ENCODE peak calls at places on chromosomes 12 and 14, in ten cellular contexts. One of them, this sample, is unnamed. For H3K4me1 and H3K36me3, the result is how much of the 10 kb centered on the place peaks cover.

GRCh38 chr12:67394600-67394999 is 125.4 kb downstream of the CAND1 start:
- DNase-seq in colonic mucosa: no peak
- DNase-seq in Peyer's patch: no peak
- DNase-seq in mammary epithelial cell: peak
- DNase-seq in ovary: peak
- DNase-seq in tibial artery: peak
- DNase-seq in psoas muscle: peak
- DNase-seq in fibroblast of lung: peak
- DNase-seq in esophagus squamous epithelium: no peak
- DNase-seq in left ventricle myocardium inferior: peak
- DNase-seq in this sample: no peak

GRCh38 chr12:31590730-31591307 is at the start of gene DENND5B:
- DNase-seq in tibial artery: peak
- DNase-seq in fibroblast of lung: peak
- DNase-seq in Peyer's patch: peak
- DNase-seq in psoas muscle: peak
- DNase-seq in mammary epithelial cell: peak
- DNase-seq in left ventricle myocardium inferior: peak
- DNase-seq in esophagus squamous epithelium: no peak
- DNase-seq in ovary: peak
- DNase-seq in colonic mucosa: peak
- DNase-seq in this sample: peak

GRCh38 chr12:1594045-1594294 is 411 bp downstream of the FBXL14 start:
- DNase-seq in left ventricle myocardium inferior: peak
- DNase-seq in colonic mucosa: peak
- DNase-seq in Peyer's patch: peak
- DNase-seq in esophagus squamous epithelium: no peak
- DNase-seq in psoas muscle: peak
- DNase-seq in mammary epithelial cell: peak
- DNase-seq in tibial artery: no peak
- DNase-seq in fibroblast of lung: no peak
- DNase-seq in ovary: peak
- DNase-seq in this sample: no peak

GRCh38 chr14:104895207-104895785 is 29.4 kb upstream of the PLD4 start:
- DNase-seq in tibial artery: no peak
- DNase-seq in fibroblast of lung: no peak
- DNase-seq in left ventricle myocardium inferior: peak
- DNase-seq in psoas muscle: peak
- DNase-seq in ovary: peak
- DNase-seq in esophagus squamous epithelium: no peak
- DNase-seq in colonic mucosa: no peak
- DNase-seq in mammary epithelial cell: no peak
- DNase-seq in Peyer's patch: no peak
- DNase-seq in this sample: no peak

GRCh38 chr14:92956961-92957360 is 34.0 kb downstream of the CHGA start:
- DNase-seq in tibial artery: no peak
- DNase-seq in ovary: no peak
- DNase-seq in psoas muscle: no peak
- DNase-seq in esophagus squamous epithelium: no peak
- DNase-seq in mammary epithelial cell: no peak
- DNase-seq in fibroblast of lung: no peak
- DNase-seq in colonic mucosa: no peak
- DNase-seq in left ventricle myocardium inferior: no peak
- DNase-seq in Peyer's patch: no peak
- DNase-seq in this sample: no peak

GRCh38 chr12:102043928-102044327 is 17.9 kb downstream of the WASHC3 start:
- DNase-seq in colonic mucosa: no peak
- DNase-seq in mammary epithelial cell: no peak
- DNase-seq in Peyer's patch: no peak
- DNase-seq in ovary: no peak
- DNase-seq in psoas muscle: no peak
- DNase-seq in esophagus squamous epithelium: no peak
- DNase-seq in fibroblast of lung: no peak
- DNase-seq in tibial artery: no peak
- DNase-seq in left ventricle myocardium inferior: no peak
- DNase-seq in this sample: no peak

GRCh38 chr14:57732886-57733285 is 133.0 kb downstream of the SLC35F4 start:
- DNase-seq in fibroblast of lung: peak
- DNase-seq in left ventricle myocardium inferior: no peak
- DNase-seq in Peyer's patch: no peak
- DNase-seq in tibial artery: no peak
- DNase-seq in colonic mucosa: peak
- DNase-seq in mammary epithelial cell: no peak
- DNase-seq in psoas muscle: no peak
- DNase-seq in esophagus squamous epithelium: no peak
- DNase-seq in ovary: no peak
- DNase-seq in this sample: no peak

GRCh38 chr12:124478985-124479645 is 88.3 kb downstream of the NCOR2 start:
- DNase-seq in tibial artery: no peak
- DNase-seq in Peyer's patch: no peak
- DNase-seq in esophagus squamous epithelium: no peak
- DNase-seq in colonic mucosa: no peak
- DNase-seq in psoas muscle: peak
- DNase-seq in mammary epithelial cell: no peak
- DNase-seq in fibroblast of lung: no peak
- DNase-seq in ovary: no peak
- DNase-seq in left ventricle myocardium inferior: no peak
- DNase-seq in this sample: no peak

GRCh38 chr14:68306934-68307758 is 485.7 kb downstream of the ZFP36L1 start:
- DNase-seq in mammary epithelial cell: no peak
- DNase-seq in Peyer's patch: peak
- DNase-seq in esophagus squamous epithelium: no peak
- DNase-seq in colonic mucosa: peak
- DNase-seq in left ventricle myocardium inferior: no peak
- DNase-seq in tibial artery: no peak
- DNase-seq in fibroblast of lung: peak
- DNase-seq in ovary: no peak
- DNase-seq in psoas muscle: no peak
- DNase-seq in this sample: no peak

GRCh38 chr12:25829192-25829591 is 129.3 kb upstream of the RASSF8 start:
- DNase-seq in left ventricle myocardium inferior: no peak
- DNase-seq in Peyer's patch: no peak
- DNase-seq in esophagus squamous epithelium: no peak
- DNase-seq in fibroblast of lung: peak
- DNase-seq in ovary: no peak
- DNase-seq in mammary epithelial cell: peak
- DNase-seq in psoas muscle: no peak
- DNase-seq in colonic mucosa: no peak
- DNase-seq in tibial artery: peak
- DNase-seq in this sample: no peak

GRCh38 chr14:30849354-30849753 is 25.0 kb upstream of the COCH start:
- DNase-seq in colonic mucosa: no peak
- DNase-seq in tibial artery: no peak
- DNase-seq in fibroblast of lung: no peak
- DNase-seq in esophagus squamous epithelium: no peak
- DNase-seq in Peyer's patch: no peak
- DNase-seq in psoas muscle: no peak
- DNase-seq in ovary: no peak
- DNase-seq in mammary epithelial cell: no peak
- DNase-seq in left ventricle myocardium inferior: no peak
- DNase-seq in this sample: no peak

GRCh38 chr14:54189358-54190354 is 207.2 kb upstream of the CDKN3 start:
- DNase-seq in ovary: no peak
- DNase-seq in esophagus squamous epithelium: no peak
- DNase-seq in psoas muscle: no peak
- DNase-seq in left ventricle myocardium inferior: no peak
- DNase-seq in Peyer's patch: no peak
- DNase-seq in mammary epithelial cell: peak
- DNase-seq in fibroblast of lung: peak
- DNase-seq in tibial artery: no peak
- DNase-seq in colonic mucosa: no peak
- DNase-seq in this sample: no peak

GRCh38 chr12:74957231-74957630 is 252.4 kb downstream of the KCNC2 start:
- DNase-seq in left ventricle myocardium inferior: no peak
- DNase-seq in mammary epithelial cell: no peak
- DNase-seq in colonic mucosa: no peak
- DNase-seq in esophagus squamous epithelium: no peak
- DNase-seq in Peyer's patch: no peak
- DNase-seq in fibroblast of lung: no peak
- DNase-seq in tibial artery: no peak
- DNase-seq in ovary: no peak
- DNase-seq in psoas muscle: no peak
- DNase-seq in this sample: no peak

GRCh38 chr12:105167346-105167745 is 59.8 kb downstream of the WASHC4 start:
- DNase-seq in esophagus squamous epithelium: no peak
- DNase-seq in psoas muscle: no peak
- DNase-seq in Peyer's patch: no peak
- DNase-seq in fibroblast of lung: peak
- DNase-seq in colonic mucosa: no peak
- DNase-seq in ovary: no peak
- DNase-seq in tibial artery: no peak
- DNase-seq in mammary epithelial cell: no peak
- DNase-seq in left ventricle myocardium inferior: no peak
- DNase-seq in this sample: no peak

GRCh38 chr14:104865069-104865630 is at the start of gene CEP170B:
- DNase-seq in mammary epithelial cell: peak
- DNase-seq in fibroblast of lung: peak
- DNase-seq in ovary: peak
- DNase-seq in esophagus squamous epithelium: no peak
- DNase-seq in Peyer's patch: peak
- DNase-seq in psoas muscle: peak
- DNase-seq in left ventricle myocardium inferior: peak
- DNase-seq in colonic mucosa: peak
- DNase-seq in tibial artery: peak
- DNase-seq in this sample: peak

GRCh38 chr12:106154781-106155273 is 16.1 kb upstream of the NUAK1 start:
- DNase-seq in fibroblast of lung: no peak
- DNase-seq in left ventricle myocardium inferior: no peak
- DNase-seq in mammary epithelial cell: no peak
- DNase-seq in Peyer's patch: no peak
- DNase-seq in psoas muscle: no peak
- DNase-seq in tibial artery: no peak
- DNase-seq in esophagus squamous epithelium: no peak
- DNase-seq in ovary: no peak
- DNase-seq in colonic mucosa: no peak
- DNase-seq in this sample: no peak

DNA sequence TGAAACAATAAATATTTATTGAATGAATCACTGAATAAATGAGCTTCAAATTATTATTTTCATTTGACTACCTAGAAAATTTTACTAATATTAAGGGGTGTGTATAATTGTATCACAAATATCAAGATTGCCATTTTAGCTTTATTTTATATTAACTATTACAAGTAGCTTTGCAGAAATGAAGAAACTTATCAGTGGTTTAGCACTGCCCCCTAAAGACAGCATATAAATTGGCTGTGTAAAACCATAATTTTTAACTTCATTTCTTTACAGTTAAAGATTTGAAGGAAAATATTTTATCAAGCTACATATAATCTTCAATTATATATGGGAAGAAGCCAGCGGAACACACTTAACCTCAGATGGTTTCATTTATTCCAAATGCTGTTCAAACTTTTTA is 11.4 kb downstream of the GARIN6 start:
- DNase-seq in ovary: no peak
- DNase-seq in esophagus squamous epithelium: no peak
- DNase-seq in tibial artery: no peak
- DNase-seq in colonic mucosa: no peak
- DNase-seq in psoas muscle: no peak
- DNase-seq in Peyer's patch: no peak
- DNase-seq in mammary epithelial cell: no peak
- DNase-seq in fibroblast of lung: peak
- DNase-seq in left ventricle myocardium inferior: no peak
- DNase-seq in this sample: no peak
- TF ChIP-seq CTCF in ovary: no peak
- TF ChIP-seq CTCF in esophagus squamous epithelium: no peak
- TF ChIP-seq CTCF in tibial artery: peak
- TF ChIP-seq CTCF in colonic mucosa: no peak
- TF ChIP-seq CTCF in psoas muscle: peak
- TF ChIP-seq CTCF in Peyer's patch: no peak
- TF ChIP-seq CTCF in mammary epithelial cell: no peak
- TF ChIP-seq CTCF in fibroblast of lung: no peak
- TF ChIP-seq CTCF in left ventricle myocardium inferior: no peak
- TF ChIP-seq CTCF in this sample: no peak

DNA sequence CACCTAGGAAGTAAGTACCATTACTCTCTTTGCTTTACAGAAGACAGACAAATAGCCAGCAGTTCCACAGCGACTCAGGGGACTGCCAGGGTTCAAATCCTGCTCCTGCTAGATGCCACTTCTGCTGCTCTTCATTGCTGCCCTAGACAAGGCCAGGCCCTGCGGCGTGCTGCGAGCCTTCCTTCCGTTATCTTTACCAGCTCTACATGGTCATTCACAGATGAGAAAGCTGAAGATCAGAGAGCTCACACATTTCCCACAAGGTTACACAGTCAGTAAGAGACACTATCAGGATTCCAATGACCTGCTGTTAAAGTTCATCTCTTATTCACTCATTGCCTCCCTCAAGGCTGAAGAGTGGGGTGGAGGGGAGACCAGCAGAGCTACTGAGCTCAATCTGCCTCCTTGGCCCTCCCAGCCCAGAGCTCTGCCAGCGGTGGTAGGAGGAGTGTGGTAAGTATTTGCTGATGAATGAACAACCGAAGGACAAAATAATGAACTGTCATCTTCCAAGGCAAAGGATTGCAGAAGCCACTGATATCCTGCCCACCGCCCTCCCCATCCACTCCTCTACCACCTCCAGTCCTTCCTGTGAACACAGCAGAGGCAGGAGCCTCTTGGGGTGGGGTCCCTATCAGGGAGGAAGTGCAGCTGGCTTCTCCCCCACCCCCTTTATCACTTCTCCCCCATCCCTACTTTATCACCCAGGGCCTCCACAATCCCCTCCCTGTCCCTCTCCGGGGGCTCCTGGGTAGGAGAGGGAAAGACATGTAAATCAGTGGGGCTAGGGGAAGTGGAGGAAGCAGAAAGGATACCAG is 14.7 kb upstream of the HDAC7 start:
- DNase-seq in psoas muscle: no peak
- DNase-seq in tibial artery: no peak
- DNase-seq in mammary epithelial cell: no peak
- DNase-seq in ovary: no peak
- DNase-seq in Peyer's patch: no peak
- DNase-seq in left ventricle myocardium inferior: no peak
- DNase-seq in esophagus squamous epithelium: no peak
- DNase-seq in fibroblast of lung: no peak
- DNase-seq in colonic mucosa: no peak
- DNase-seq in this sample: no peak
- H3K4me1 ChIP-seq in psoas muscle: under half
- H3K4me1 ChIP-seq in tibial artery: under half
- H3K4me1 ChIP-seq in mammary epithelial cell: under half
- H3K4me1 ChIP-seq in ovary: under half
- H3K4me1 ChIP-seq in Peyer's patch: under half
- H3K4me1 ChIP-seq in left ventricle myocardium inferior: under half
- H3K4me1 ChIP-seq in esophagus squamous epithelium: under half
- H3K4me1 ChIP-seq in fibroblast of lung: under half
- H3K4me1 ChIP-seq in colonic mucosa: under half
- H3K4me1 ChIP-seq in this sample: half or more

GRCh38 chr12:123344086-123344485 is 20.6 kb downstream of the SBNO1 start:
- DNase-seq in left ventricle myocardium inferior: no peak
- DNase-seq in psoas muscle: no peak
- DNase-seq in colonic mucosa: no peak
- DNase-seq in esophagus squamous epithelium: no peak
- DNase-seq in tibial artery: no peak
- DNase-seq in mammary epithelial cell: no peak
- DNase-seq in Peyer's patch: no peak
- DNase-seq in fibroblast of lung: no peak
- DNase-seq in ovary: peak
- DNase-seq in this sample: no peak
- H3K36me3 ChIP-seq in left ventricle myocardium inferior: half or more
- H3K36me3 ChIP-seq in psoas muscle: under half
- H3K36me3 ChIP-seq in colonic mucosa: under half
- H3K36me3 ChIP-seq in esophagus squamous epithelium: half or more
- H3K36me3 ChIP-seq in tibial artery: half or more
- H3K36me3 ChIP-seq in mammary epithelial cell: under half
- H3K36me3 ChIP-seq in Peyer's patch: under half
- H3K36me3 ChIP-seq in fibroblast of lung: under half
- H3K36me3 ChIP-seq in ovary: under half
- H3K36me3 ChIP-seq in this sample: under half

GRCh38 chr14:20684662-20685456 is 499 bp downstream of the RNASE4 start:
- DNase-seq in psoas muscle: peak
- DNase-seq in colonic mucosa: peak
- DNase-seq in mammary epithelial cell: peak
- DNase-seq in tibial artery: peak
- DNase-seq in left ventricle myocardium inferior: no peak
- DNase-seq in fibroblast of lung: peak
- DNase-seq in Peyer's patch: peak
- DNase-seq in ovary: peak
- DNase-seq in esophagus squamous epithelium: no peak
- DNase-seq in this sample: no peak
- TF ChIP-seq CTCF in psoas muscle: no peak
- TF ChIP-seq CTCF in colonic mucosa: no peak
- TF ChIP-seq CTCF in mammary epithelial cell: no peak
- TF ChIP-seq CTCF in tibial artery: no peak
- TF ChIP-seq CTCF in left ventricle myocardium inferior: no peak
- TF ChIP-seq CTCF in fibroblast of lung: no peak
- TF ChIP-seq CTCF in Peyer's patch: no peak
- TF ChIP-seq CTCF in ovary: no peak
- TF ChIP-seq CTCF in esophagus squamous epithelium: no peak
- TF ChIP-seq CTCF in this sample: no peak

This sample was measured in CD8-positive, alpha-beta T cell.